ENCODE peak calls at places on chromosome 9, in seven cellular contexts. L is H1, P is K562, B is GM12878, G is HCT116, E is HepG2, N is SK-N-SH. C is an unnamed sample.

GRCh38 chr9:19493845-19494244 is 85.0 kb downstream of the ACER2 start:
- DNase-seq in L (no peak), P (no peak), B (no peak), G (no peak), E (no peak), N (no peak), C (no peak)

GRCh38 chr9:38357350-38358114 is 35.0 kb upstream of the ALDH1B1 start:
- DNase-seq in L (no peak), P (no peak), B (no peak), G (no peak), E (peak; percentile 22), N (no peak), C (no peak)

GRCh38 chr9:99059074-99059894 is 45.6 kb upstream of the TGFBR1 start:
- DNase-seq in L (no peak), P (peak; percentile 48), B (peak; percentile 40), G (no peak), E (no peak), N (no peak), C (no peak)

GRCh38 chr9:123085916-123086315 is 52.4 kb downstream of the GPR21 start:
- DNase-seq in L (no peak), P (no peak), B (no peak), G (no peak), E (no peak), N (no peak), C (no peak)

GRCh38 chr9:99040254-99040653 is 64.7 kb upstream of the TGFBR1 start:
- DNase-seq in L (no peak), P (no peak), B (no peak), G (no peak), E (no peak), N (no peak), C (no peak)

GRCh38 chr9:137866226-137867141 is 11.1 kb upstream of the CACNA1B start:
- DNase-seq in L (no peak), P (peak; percentile 2), B (peak; percentile 23), G (no peak), E (no peak), N (peak; percentile 53), C (no peak)

GRCh38 chr9:128899566-128900322 is 17.8 kb downstream of the LRRC8A start:
- DNase-seq in L (no peak), P (no peak), B (no peak), G (no peak), E (no peak), N (no peak), C (no peak)

GRCh38 chr9:128554155-128554862 is 1.9 kb downstream of the SPTAN1 start:
- DNase-seq in L (peak; percentile 51), P (peak; percentile 38), B (peak; percentile 27), G (peak; percentile 35), E (peak; percentile 85), N (peak; percentile 37), C (peak; percentile 68)

GRCh38 chr9:70100362-70100761 is 56.7 kb downstream of the MAMDC2 start:
- DNase-seq in L (no peak), P (no peak), B (no peak), G (no peak), E (no peak), N (peak; percentile 11), C (no peak)

GRCh38 chr9:20473566-20474116 is 148.7 kb downstream of the MLLT3 start:
- DNase-seq in L (no peak), P (no peak), B (no peak), G (no peak), E (no peak), N (no peak), C (no peak)

GRCh38 chr9:110255417-110256141 is 728 bp downstream of the TXN start:
- DNase-seq in L (peak; percentile 68), P (peak; percentile 48), B (no peak), G (no peak), E (peak; percentile 29), N (peak; percentile 55), C (peak; percentile 72)

GRCh38 chr9:16704489-16705111 is 165.9 kb downstream of the BNC2 start:
- DNase-seq in L (no peak), P (no peak), B (no peak), G (no peak), E (no peak), N (peak; percentile 14), C (no peak)

GRCh38 chr9:20835364-20836286 is 151.6 kb downstream of the FOCAD start:
- DNase-seq in L (no peak), P (no peak), B (no peak), G (no peak), E (peak; percentile 85), N (no peak), C (no peak)

GRCh38 chr9:135797507-135798302 is 95.7 kb downstream of the KCNT1 start:
- DNase-seq in L (peak; percentile 94), P (peak; percentile 80), B (no peak), G (peak; percentile 24), E (no peak), N (peak; percentile 90), C (peak; percentile 67)

GRCh38 chr9:131185924-131186323 is 60.5 kb downstream of the NUP214 start:
- DNase-seq in L (no peak), P (no peak), B (no peak), G (no peak), E (no peak), N (no peak), C (no peak)

GRCh38 chr9:89022071-89022721 is 30.9 kb downstream of the S1PR3 start:
- DNase-seq in L (no peak), P (no peak), B (no peak), G (no peak), E (no peak), N (no peak), C (peak; percentile 11)

GRCh38 chr9:28365736-28366135 is 792.5 kb upstream of the C9orf72 start:
- DNase-seq in L (no peak), P (no peak), B (no peak), G (no peak), E (no peak), N (no peak), C (no peak)

GRCh38 chr9:89676281-89676680 is 71.5 kb downstream of the GADD45G start:
- DNase-seq in L (no peak), P (no peak), B (no peak), G (no peak), E (no peak), N (peak; percentile 56), C (no peak)

GRCh38 chr9:113570106-113570505 is 106.6 kb downstream of the RGS3 start:
- DNase-seq in L (no peak), P (no peak), B (no peak), G (no peak), E (no peak), N (no peak), C (no peak)

GRCh38 chr9:112025886-112026285 is 129.3 kb downstream of the UGCG start:
- DNase-seq in L (no peak), P (no peak), B (no peak), G (no peak), E (no peak), N (no peak), C (no peak)

GRCh38 chr9:70085241-70085640 is 41.6 kb downstream of the MAMDC2 start:
- DNase-seq in L (no peak), P (no peak), B (no peak), G (no peak), E (no peak), N (no peak), C (peak; percentile 38)

DNA sequence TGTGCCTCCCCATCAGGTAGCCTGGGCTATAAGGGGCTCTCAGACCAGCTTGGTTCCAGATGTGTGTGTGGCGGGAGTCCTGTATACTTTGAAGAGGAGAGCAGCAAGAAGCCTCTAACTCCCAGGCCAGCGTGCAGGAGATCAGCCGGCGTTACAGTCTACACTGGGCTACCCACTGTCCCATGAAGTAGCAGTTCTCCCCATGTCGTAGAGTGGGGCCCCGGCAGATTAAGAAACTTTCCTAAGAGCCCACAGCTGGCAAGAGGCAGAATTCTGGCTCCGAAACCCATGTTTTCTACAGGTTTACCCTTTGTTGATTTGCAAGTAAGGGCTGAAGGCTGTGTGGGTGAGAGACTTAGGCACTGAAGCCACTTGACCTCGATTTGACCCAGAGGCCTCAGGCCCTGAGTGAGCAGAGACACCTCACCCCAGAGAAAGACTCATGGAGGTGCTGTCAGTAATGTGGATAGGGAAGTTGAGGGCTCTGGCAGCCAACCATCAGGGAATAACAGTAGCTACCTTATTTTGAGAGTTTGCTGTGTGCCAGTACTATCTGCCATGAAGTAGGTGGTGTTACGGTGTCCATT is 906 bp upstream of the B4GALT1 start:
- DNase-seq in L (no peak), P (peak; percentile 32), B (no peak), G (no peak), E (no peak), N (no peak), C (no peak)
- TF ChIP-seq JUND in L (no peak), P (no peak), B (no peak), G (no peak), E (no peak), N (no peak), C (no peak)

GRCh38 chr9:108838017-108838416 is 17.8 kb downstream of the ACTL7B start:
- DNase-seq in L (no peak), P (no peak), B (no peak), G (no peak), E (peak; percentile 39), N (no peak), C (no peak)
- TF ChIP-seq JUND in L (no peak), P (no peak), B (no peak), G (no peak), E (no peak), N (no peak), C (no peak)

DNA sequence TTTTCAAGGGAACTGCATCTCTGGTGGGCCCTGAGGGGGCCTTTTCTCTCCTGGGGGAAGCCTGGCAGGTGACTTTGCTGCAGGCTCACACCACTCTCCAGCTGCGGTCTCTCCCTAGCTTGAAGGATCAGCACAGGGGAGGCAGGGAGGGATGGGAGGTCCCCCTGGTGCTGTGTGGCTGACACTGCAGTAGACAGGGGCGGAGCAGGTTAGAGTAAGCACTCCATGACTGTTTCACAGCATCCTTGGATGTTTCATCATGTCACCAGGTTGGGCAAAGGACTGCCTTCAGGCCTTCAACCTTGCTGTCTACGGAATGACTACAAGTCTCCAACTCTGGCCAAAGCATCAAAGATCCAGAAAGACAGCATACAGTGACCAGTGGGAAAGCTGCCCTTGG is 470.7 kb downstream of the CDK5RAP2 start:
- DNase-seq in L (peak; percentile 69), P (no peak), B (no peak), G (peak; percentile 44), E (peak; percentile 18), N (peak; percentile 50), C (no peak)
- TF ChIP-seq JUND in L (no peak), P (no peak), B (no peak), G (no peak), E (no peak), N (no peak), C (no peak)

GRCh38 chr9:91075279-91075678 is 273.7 kb downstream of the SYK start:
- DNase-seq in L (peak; percentile 41), P (no peak), B (no peak), G (no peak), E (no peak), N (no peak), C (no peak)

GRCh38 chr9:91074866-91075265 is 273.2 kb downstream of the SYK start:
- DNase-seq in L (peak; percentile 33), P (no peak), B (no peak), G (no peak), E (no peak), N (no peak), C (no peak)

GRCh38 chr9:91073811-91074771 is 272.5 kb downstream of the SYK start:
- DNase-seq in L (peak; percentile 17), P (no peak), B (no peak), G (no peak), E (no peak), N (no peak), C (no peak)

GRCh38 chr9:91073049-91073810 is 271.6 kb downstream of the SYK start:
- DNase-seq in L (peak; percentile 36), P (no peak), B (no peak), G (no peak), E (no peak), N (no peak), C (no peak)

GRCh38 chr9:91071185-91071990 is 269.8 kb downstream of the SYK start:
- DNase-seq in L (peak; percentile 41), P (peak; percentile 16), B (no peak), G (no peak), E (peak; percentile 76), N (no peak), C (no peak)
- TF ChIP-seq JUND in L (no peak), P (no peak), B (no peak), G (peak; percentile 36), E (peak; percentile 38), N (peak; percentile 44), C (no peak)